ENCODE peak calls at places on chromosome 15, in five cellular contexts. D, J, M, X and T are unnamed samples.

GRCh38 chr15:99963096-99963825 is 230.0 kb upstream of the LYSMD4 start:
- DNase-seq in X (no peak), M (no peak), D (no peak), J (no peak), T (no peak)

GRCh38 chr15:74337146-74337545 is 30.3 kb downstream of the CYP11A1 start:
- DNase-seq in M (no peak), X (no peak), J (no peak), D (no peak), T (no peak)

GRCh38 chr15:33218071-33218491 is 23.6 kb upstream of the FMN1 start:
- DNase-seq in J (no peak), X (no peak), D (no peak), M (no peak), T (no peak)

GRCh38 chr15:92393287-92393993 is at the start of gene ST8SIA2:
- DNase-seq in D (peak; percentile 33), J (no peak), X (no peak), M (no peak), T (no peak)

GRCh38 chr15:97900006-97900405 is 60.5 kb upstream of the ARRDC4 start:
- DNase-seq in M (no peak), J (no peak), D (no peak), X (no peak), T (no peak)

GRCh38 chr15:25171856-25172687 is 217.3 kb downstream of the SNRPN start:
- DNase-seq in X (no peak), J (no peak), M (no peak), D (no peak), T (no peak)

GRCh38 chr15:100570282-100570681 is 31.7 kb downstream of the LINS1 start:
- DNase-seq in J (no peak), M (no peak), X (no peak), D (no peak), T (no peak)

GRCh38 chr15:21269121-21269520 is 171.2 kb downstream of the POTEB3 start:
- DNase-seq in X (no peak), D (peak; percentile 4), J (no peak), M (no peak), T (no peak)

GRCh38 chr15:23497710-23498111 is 50.7 kb upstream of the GOLGA6L2 start:
- DNase-seq in J (no peak), D (peak; percentile 54), M (no peak), X (no peak), T (no peak)

GRCh38 chr15:89521605-89522004 is 25.2 kb upstream of the RHCG start:
- DNase-seq in M (no peak), J (no peak), D (no peak), X (no peak), T (no peak)

GRCh38 chr15:62483817-62484216 is 318.7 kb upstream of the C2CD4B start:
- DNase-seq in D (no peak), M (no peak), X (no peak), J (no peak), T (no peak)

GRCh38 chr15:63370764-63371163 is 10.9 kb downstream of the CA12 start:
- DNase-seq in X (no peak), M (no peak), J (no peak), D (no peak), T (no peak)

GRCh38 chr15:90988249-90988648 is 6.1 kb downstream of the PRC1 start:
- DNase-seq in D (no peak), M (no peak), X (no peak), J (no peak), T (no peak)

GRCh38 chr15:29870495-29871151 is 48.4 kb upstream of the TJP1 start:
- DNase-seq in X (no peak), J (no peak), D (no peak), M (no peak), T (no peak)

GRCh38 chr15:87764461-87765236 is 491.9 kb downstream of the NTRK3 start:
- DNase-seq in M (no peak), D (peak; percentile 17), X (no peak), J (no peak), T (no peak)

GRCh38 chr15:100330221-100330620 is 11.6 kb downstream of the ADAMTS17 start:
- DNase-seq in D (no peak), X (no peak), J (no peak), M (no peak), T (no peak)

GRCh38 chr15:70299931-70300858 is 202.5 kb upstream of the TLE3 start:
- DNase-seq in J (no peak), M (no peak), D (no peak), X (peak; percentile 78), T (no peak)

GRCh38 chr15:67201136-67201535 is 53.3 kb downstream of the AAGAB start:
- DNase-seq in M (no peak), D (no peak), J (no peak), X (no peak), T (no peak)

GRCh38 chr15:64845826-64846225 is 4.1 kb downstream of the PLEKHO2 start:
- DNase-seq in J (no peak), M (no peak), D (no peak), X (no peak), T (no peak)

GRCh38 chr15:81942655-81943054 is 103.2 kb downstream of the MEX3B start:
- DNase-seq in M (no peak), J (no peak), D (no peak), X (no peak), T (no peak)

GRCh38 chr15:74906193-74906449 is 530 bp downstream of the FAM219B start:
- DNase-seq in D (no peak), X (no peak), M (no peak), J (no peak), T (peak; percentile 43)

GRCh38 chr15:77547801-77548607 is 84.7 kb downstream of the LINGO1 start:
- DNase-seq in J (no peak), M (no peak), X (no peak), D (no peak), T (no peak)

GRCh38 chr15:82064824-82065223 is 19.0 kb upstream of the MEX3B start:
- DNase-seq in J (no peak), D (no peak), X (no peak), M (no peak), T (no peak)

GRCh38 chr15:64599716-64600115 is 139.3 kb downstream of the ZNF609 start:
- DNase-seq in D (peak; percentile 22), J (no peak), M (no peak), X (no peak), T (no peak)

GRCh38 chr15:59688383-59688887 is 685 bp downstream of the BNIP2 start:
- DNase-seq in M (peak; percentile 6), D (peak; percentile 72), J (peak; percentile 42), X (peak; percentile 7), T (peak; percentile 68)

GRCh38 chr15:38071211-38071972 is 137.0 kb downstream of the TMCO5A start:
- DNase-seq in D (no peak), M (no peak), J (no peak), X (no peak), T (no peak)

GRCh38 chr15:97902140-97902780 is 58.2 kb upstream of the ARRDC4 start:
- DNase-seq in X (no peak), M (no peak), D (no peak), J (no peak), T (no peak)

GRCh38 chr15:92808611-92809063 is 91.5 kb upstream of the CHD2 start:
- DNase-seq in J (no peak), D (peak; percentile 83), X (no peak), M (no peak), T (no peak)

GRCh38 chr15:99481831-99482230 is 84.0 kb upstream of the MEF2A start:
- DNase-seq in J (no peak), D (no peak), M (no peak), X (no peak), T (no peak)

GRCh38 chr15:97652700-97653167 is 307.8 kb upstream of the ARRDC4 start:
- DNase-seq in X (no peak), J (no peak), M (no peak), D (no peak), T (no peak)

DNA sequence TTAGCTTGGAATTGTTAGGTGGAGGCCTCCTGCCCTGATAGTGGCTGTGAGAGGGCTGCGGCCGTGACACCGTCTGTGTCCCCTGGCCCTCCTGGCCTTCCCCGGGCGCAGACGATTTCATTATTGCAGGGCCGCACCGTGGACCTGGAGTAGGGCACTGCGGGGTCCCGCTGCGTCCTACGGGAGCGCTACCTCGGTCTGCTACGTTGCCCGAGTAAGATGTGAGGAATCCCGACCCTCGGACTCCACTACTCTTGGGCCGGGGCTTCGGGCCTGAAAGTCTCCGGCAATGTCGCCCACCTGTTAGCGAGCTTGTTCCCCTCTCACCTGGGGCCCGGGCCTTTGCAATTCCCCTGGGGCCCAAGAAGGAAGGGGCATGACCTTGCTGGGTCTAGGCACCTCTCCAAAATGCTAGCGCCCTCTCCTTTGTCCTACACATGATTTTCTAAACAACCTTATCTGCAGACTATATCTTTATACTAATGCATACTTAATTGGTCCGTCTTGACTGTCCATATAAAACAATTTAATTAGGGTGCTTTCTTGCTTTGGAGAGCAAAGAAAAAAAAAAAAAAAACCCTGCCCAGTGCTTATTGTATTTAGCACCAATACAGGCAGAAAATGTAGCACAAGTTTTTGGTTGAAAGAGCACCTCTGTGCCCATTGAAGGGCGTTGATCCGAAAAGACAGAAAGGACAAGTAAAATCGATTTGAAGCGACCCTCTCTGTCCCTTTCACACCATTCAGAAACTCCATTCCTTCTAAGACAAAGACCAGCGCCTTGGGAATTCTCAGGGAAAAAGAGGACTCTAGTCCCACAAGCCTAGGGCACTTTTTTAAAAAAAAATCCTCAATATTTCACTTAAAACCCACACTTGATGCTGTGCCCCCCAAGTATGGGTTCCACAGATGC is 7.0 kb upstream of the NR2F2 start:
- DNase-seq in X (no peak), M (no peak), J (no peak), D (no peak), T (no peak)
- TF ChIP-seq REST in X (no peak), M (no peak), J (no peak), D (no peak), T (no peak)

GRCh38 chr15:78715439-78715838 is 74.4 kb upstream of the CHRNB4 start:
- DNase-seq in M (peak; percentile 18), X (no peak), J (no peak), D (no peak), T (no peak)
- TF ChIP-seq REST in M (no peak), X (no peak), J (no peak), D (no peak), T (no peak)

DNA sequence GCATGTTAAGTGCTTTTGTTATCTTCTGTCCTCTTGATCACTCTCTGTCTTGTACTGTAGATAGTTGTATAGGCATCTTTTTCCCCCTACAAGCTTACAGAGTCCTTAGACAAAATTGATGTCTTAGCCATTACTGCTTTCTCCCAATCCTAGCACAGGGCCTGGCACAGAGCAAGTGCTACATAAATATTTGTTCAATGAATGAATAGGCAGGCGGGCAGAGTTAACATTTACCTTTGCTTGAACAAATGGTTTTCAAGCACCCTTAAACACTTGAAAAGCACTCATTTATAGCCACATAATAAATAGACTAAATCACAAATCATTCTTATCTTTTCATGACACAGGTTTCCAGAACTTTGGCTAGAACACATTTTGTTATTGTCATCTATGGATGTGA is 61.7 kb downstream of the ISL2 start:
- DNase-seq in D (no peak), J (no peak), M (no peak), X (no peak), T (no peak)
- TF ChIP-seq REST in D (no peak), J (no peak), M (no peak), X (no peak), T (no peak)

DNA sequence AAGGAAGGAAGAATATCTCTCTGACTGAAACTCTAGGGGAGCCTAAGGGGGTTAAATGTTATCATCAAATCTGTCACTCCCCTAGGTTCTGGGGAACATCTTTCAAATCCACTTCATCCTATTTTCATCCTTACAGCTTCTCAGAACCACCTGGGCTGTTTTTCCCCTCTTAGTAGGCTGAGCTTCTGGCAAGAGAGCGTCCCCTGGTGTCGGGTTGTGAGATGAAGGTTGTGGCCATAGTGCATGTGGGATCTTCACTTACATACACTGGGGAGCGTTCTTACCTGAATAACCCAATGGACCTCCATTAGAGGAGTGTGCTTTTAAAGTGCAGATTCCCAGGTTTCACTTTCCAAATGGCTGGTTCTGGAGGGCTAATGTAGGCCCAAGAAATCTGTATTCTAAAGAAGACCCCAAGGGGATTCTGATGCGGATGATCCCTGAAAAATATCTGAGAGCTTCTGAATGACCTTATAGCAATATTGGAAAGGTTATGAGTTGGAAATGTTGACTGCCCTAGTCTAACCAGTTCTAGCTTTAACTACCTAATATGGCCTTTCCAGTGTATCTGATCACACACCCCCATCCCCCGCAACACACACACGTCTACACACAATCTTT is 663.7 kb downstream of the AGBL1 start:
- DNase-seq in J (peak; percentile 1), D (peak; percentile 68), X (no peak), M (no peak), T (peak; percentile 15)
- TF ChIP-seq REST in J (no peak), D (no peak), X (no peak), M (no peak), T (no peak)